ENCODE peak calls at places on chromosomes 16 and 17, in seven cellular contexts. One of them, this sample, is unnamed.

GRCh38 chr17:68771867-68772515 is 170.8 kb upstream of the FAM20A start:
- DNase-seq in suprapubic skin: no peak
- DNase-seq in CD4-positive, CD25-positive, alpha-beta regulatory T cell: no peak
- DNase-seq in adrenal gland: peak; percentile 44
- DNase-seq in CD8-positive, alpha-beta T cell: no peak
- DNase-seq in hepatocyte: peak; percentile 59
- DNase-seq in left lung: no peak
- DNase-seq in this sample: peak; percentile 91

GRCh38 chr17:63911657-63912100 is 621 bp upstream of the CSHL1 start:
- DNase-seq in suprapubic skin: no peak
- DNase-seq in CD4-positive, CD25-positive, alpha-beta regulatory T cell: peak; percentile 54
- DNase-seq in adrenal gland: peak; percentile 63
- DNase-seq in CD8-positive, alpha-beta T cell: peak; percentile 35
- DNase-seq in hepatocyte: peak; percentile 48
- DNase-seq in left lung: no peak
- DNase-seq in this sample: peak; percentile 20

GRCh38 chr16:79381552-79382042 is 218.9 kb downstream of the MAF start:
- DNase-seq in suprapubic skin: no peak
- DNase-seq in CD4-positive, CD25-positive, alpha-beta regulatory T cell: no peak
- DNase-seq in adrenal gland: no peak
- DNase-seq in CD8-positive, alpha-beta T cell: no peak
- DNase-seq in hepatocyte: peak; percentile 49
- DNase-seq in left lung: no peak
- DNase-seq in this sample: peak; percentile 34

GRCh38 chr17:48599373-48599772 is 5.4 kb downstream of the HOXB6 start:
- DNase-seq in suprapubic skin: no peak
- DNase-seq in CD4-positive, CD25-positive, alpha-beta regulatory T cell: no peak
- DNase-seq in adrenal gland: no peak
- DNase-seq in CD8-positive, alpha-beta T cell: no peak
- DNase-seq in hepatocyte: no peak
- DNase-seq in left lung: no peak
- DNase-seq in this sample: no peak

GRCh38 chr17:74116087-74116717 is 87.3 kb upstream of the RPL38 start:
- DNase-seq in suprapubic skin: no peak
- DNase-seq in CD4-positive, CD25-positive, alpha-beta regulatory T cell: no peak
- DNase-seq in adrenal gland: no peak
- DNase-seq in CD8-positive, alpha-beta T cell: no peak
- DNase-seq in hepatocyte: peak; percentile 33
- DNase-seq in left lung: no peak
- DNase-seq in this sample: no peak

GRCh38 chr16:84505249-84506156 is 1.0 kb upstream of the MEAK7 start:
- DNase-seq in suprapubic skin: no peak
- DNase-seq in CD4-positive, CD25-positive, alpha-beta regulatory T cell: no peak
- DNase-seq in adrenal gland: peak; percentile 44
- DNase-seq in CD8-positive, alpha-beta T cell: no peak
- DNase-seq in hepatocyte: no peak
- DNase-seq in left lung: no peak
- DNase-seq in this sample: no peak

GRCh38 chr17:48671697-48672171 is 45.6 kb upstream of the HOXB9 start:
- DNase-seq in suprapubic skin: peak; percentile 90
- DNase-seq in CD4-positive, CD25-positive, alpha-beta regulatory T cell: peak; percentile 60
- DNase-seq in adrenal gland: peak; percentile 89
- DNase-seq in CD8-positive, alpha-beta T cell: peak; percentile 40
- DNase-seq in hepatocyte: peak; percentile 90
- DNase-seq in left lung: peak; percentile 69
- DNase-seq in this sample: peak; percentile 82

GRCh38 chr16:3458852-3459361 is 15.4 kb downstream of the NAA60 start:
- DNase-seq in suprapubic skin: no peak
- DNase-seq in CD4-positive, CD25-positive, alpha-beta regulatory T cell: no peak
- DNase-seq in adrenal gland: no peak
- DNase-seq in CD8-positive, alpha-beta T cell: no peak
- DNase-seq in hepatocyte: peak; percentile 85
- DNase-seq in left lung: no peak
- DNase-seq in this sample: peak; percentile 54

GRCh38 chr17:44878627-44879221 is 20.5 kb downstream of the EFTUD2 start:
- DNase-seq in suprapubic skin: no peak
- DNase-seq in CD4-positive, CD25-positive, alpha-beta regulatory T cell: peak; percentile 26
- DNase-seq in adrenal gland: peak; percentile 52
- DNase-seq in CD8-positive, alpha-beta T cell: no peak
- DNase-seq in hepatocyte: peak; percentile 55
- DNase-seq in left lung: no peak
- DNase-seq in this sample: peak; percentile 60

GRCh38 chr17:52148969-52149351 is 9.6 kb downstream of the CA10 start:
- DNase-seq in suprapubic skin: no peak
- DNase-seq in CD4-positive, CD25-positive, alpha-beta regulatory T cell: no peak
- DNase-seq in adrenal gland: no peak
- DNase-seq in CD8-positive, alpha-beta T cell: no peak
- DNase-seq in hepatocyte: no peak
- DNase-seq in left lung: no peak
- DNase-seq in this sample: peak; percentile 1

GRCh38 chr16:13421726-13422125 is 498.2 kb upstream of the ERCC4 start:
- DNase-seq in suprapubic skin: no peak
- DNase-seq in CD4-positive, CD25-positive, alpha-beta regulatory T cell: no peak
- DNase-seq in adrenal gland: no peak
- DNase-seq in CD8-positive, alpha-beta T cell: no peak
- DNase-seq in hepatocyte: no peak
- DNase-seq in left lung: no peak
- DNase-seq in this sample: no peak

GRCh38 chr16:1082266-1082951 is 9.9 kb downstream of the SSTR5 start:
- DNase-seq in suprapubic skin: no peak
- DNase-seq in CD4-positive, CD25-positive, alpha-beta regulatory T cell: no peak
- DNase-seq in adrenal gland: peak; percentile 48
- DNase-seq in CD8-positive, alpha-beta T cell: no peak
- DNase-seq in hepatocyte: peak; percentile 69
- DNase-seq in left lung: no peak
- DNase-seq in this sample: peak; percentile 49

GRCh38 chr16:87559976-87560375 is 42.3 kb upstream of the JPH3 start:
- DNase-seq in suprapubic skin: no peak
- DNase-seq in CD4-positive, CD25-positive, alpha-beta regulatory T cell: no peak
- DNase-seq in adrenal gland: no peak
- DNase-seq in CD8-positive, alpha-beta T cell: no peak
- DNase-seq in hepatocyte: no peak
- DNase-seq in left lung: no peak
- DNase-seq in this sample: no peak

GRCh38 chr17:75517277-75517865 is 1.0 kb downstream of the TSEN54 start:
- DNase-seq in suprapubic skin: no peak
- DNase-seq in CD4-positive, CD25-positive, alpha-beta regulatory T cell: no peak
- DNase-seq in adrenal gland: peak; percentile 49
- DNase-seq in CD8-positive, alpha-beta T cell: no peak
- DNase-seq in hepatocyte: no peak
- DNase-seq in left lung: peak; percentile 62
- DNase-seq in this sample: no peak

GRCh38 chr16:86355538-86355937 is 154.8 kb upstream of the FOXF1 start:
- DNase-seq in suprapubic skin: no peak
- DNase-seq in CD4-positive, CD25-positive, alpha-beta regulatory T cell: no peak
- DNase-seq in adrenal gland: no peak
- DNase-seq in CD8-positive, alpha-beta T cell: no peak
- DNase-seq in hepatocyte: no peak
- DNase-seq in left lung: no peak
- DNase-seq in this sample: peak; percentile 34

GRCh38 chr17:27862848-27863247 is 30.3 kb downstream of the LYRM9 start:
- DNase-seq in suprapubic skin: no peak
- DNase-seq in CD4-positive, CD25-positive, alpha-beta regulatory T cell: no peak
- DNase-seq in adrenal gland: no peak
- DNase-seq in CD8-positive, alpha-beta T cell: no peak
- DNase-seq in hepatocyte: no peak
- DNase-seq in left lung: no peak
- DNase-seq in this sample: no peak

GRCh38 chr17:6488008-6488539 is 43.8 kb downstream of the PIMREG start:
- DNase-seq in suprapubic skin: no peak
- DNase-seq in CD4-positive, CD25-positive, alpha-beta regulatory T cell: no peak
- DNase-seq in adrenal gland: no peak
- DNase-seq in CD8-positive, alpha-beta T cell: no peak
- DNase-seq in hepatocyte: no peak
- DNase-seq in left lung: no peak
- DNase-seq in this sample: no peak

GRCh38 chr16:69930117-69930776 is 20.9 kb upstream of the CLEC18A start:
- DNase-seq in suprapubic skin: peak; percentile 44
- DNase-seq in CD4-positive, CD25-positive, alpha-beta regulatory T cell: peak; percentile 44
- DNase-seq in adrenal gland: peak; percentile 78
- DNase-seq in CD8-positive, alpha-beta T cell: no peak
- DNase-seq in hepatocyte: peak; percentile 79
- DNase-seq in left lung: no peak
- DNase-seq in this sample: peak; percentile 72

GRCh38 chr17:72222971-72223370 is 102.2 kb downstream of the SOX9 start:
- DNase-seq in suprapubic skin: no peak
- DNase-seq in CD4-positive, CD25-positive, alpha-beta regulatory T cell: no peak
- DNase-seq in adrenal gland: no peak
- DNase-seq in CD8-positive, alpha-beta T cell: no peak
- DNase-seq in hepatocyte: peak; percentile 23
- DNase-seq in left lung: no peak
- DNase-seq in this sample: no peak
- H3K4me3 ChIP-seq in suprapubic skin: no peak overlapping the region
- H3K4me3 ChIP-seq in CD4-positive, CD25-positive, alpha-beta regulatory T cell: no peak overlapping the region
- H3K4me3 ChIP-seq in adrenal gland: no peak overlapping the region
- H3K4me3 ChIP-seq in CD8-positive, alpha-beta T cell: no peak overlapping the region
- H3K4me3 ChIP-seq in hepatocyte: no peak overlapping the region
- H3K4me3 ChIP-seq in left lung: no peak overlapping the region
- H3K4me3 ChIP-seq in this sample: no peak overlapping the region

GRCh38 chr16:89577055-89577759 is 1.6 kb downstream of the CPNE7 start:
- DNase-seq in suprapubic skin: no peak
- DNase-seq in CD4-positive, CD25-positive, alpha-beta regulatory T cell: no peak
- DNase-seq in adrenal gland: no peak
- DNase-seq in CD8-positive, alpha-beta T cell: no peak
- DNase-seq in hepatocyte: no peak
- DNase-seq in left lung: no peak
- DNase-seq in this sample: peak; percentile 36
- H3K4me3 ChIP-seq in suprapubic skin: no peak overlapping the region
- H3K4me3 ChIP-seq in CD4-positive, CD25-positive, alpha-beta regulatory T cell: no peak overlapping the region
- H3K4me3 ChIP-seq in adrenal gland: no peak overlapping the region
- H3K4me3 ChIP-seq in CD8-positive, alpha-beta T cell: no peak overlapping the region
- H3K4me3 ChIP-seq in hepatocyte: no peak overlapping the region
- H3K4me3 ChIP-seq in left lung: no peak overlapping the region
- H3K4me3 ChIP-seq in this sample: peak overlapping the region; percentile 71

GRCh38 chr17:59093145-59093701 is 13.5 kb downstream of the TRIM37 start:
- DNase-seq in suprapubic skin: no peak
- DNase-seq in CD4-positive, CD25-positive, alpha-beta regulatory T cell: no peak
- DNase-seq in adrenal gland: no peak
- DNase-seq in CD8-positive, alpha-beta T cell: no peak
- DNase-seq in hepatocyte: no peak
- DNase-seq in left lung: no peak
- DNase-seq in this sample: no peak
- H3K4me3 ChIP-seq in suprapubic skin: no peak overlapping the region
- H3K4me3 ChIP-seq in CD4-positive, CD25-positive, alpha-beta regulatory T cell: no peak overlapping the region
- H3K4me3 ChIP-seq in adrenal gland: no peak overlapping the region
- H3K4me3 ChIP-seq in CD8-positive, alpha-beta T cell: no peak overlapping the region
- H3K4me3 ChIP-seq in hepatocyte: no peak overlapping the region
- H3K4me3 ChIP-seq in left lung: no peak overlapping the region
- H3K4me3 ChIP-seq in this sample: peak overlapping the region; percentile 1

GRCh38 chr16:12096828-12097522 is 120.4 kb downstream of the SNX29 start:
- DNase-seq in suprapubic skin: no peak
- DNase-seq in CD4-positive, CD25-positive, alpha-beta regulatory T cell: no peak
- DNase-seq in adrenal gland: no peak
- DNase-seq in CD8-positive, alpha-beta T cell: no peak
- DNase-seq in hepatocyte: no peak
- DNase-seq in left lung: no peak
- DNase-seq in this sample: no peak
- H3K4me3 ChIP-seq in suprapubic skin: no peak overlapping the region
- H3K4me3 ChIP-seq in CD4-positive, CD25-positive, alpha-beta regulatory T cell: no peak overlapping the region
- H3K4me3 ChIP-seq in adrenal gland: no peak overlapping the region
- H3K4me3 ChIP-seq in CD8-positive, alpha-beta T cell: no peak overlapping the region
- H3K4me3 ChIP-seq in hepatocyte: no peak overlapping the region
- H3K4me3 ChIP-seq in left lung: no peak overlapping the region
- H3K4me3 ChIP-seq in this sample: no peak overlapping the region

DNA sequence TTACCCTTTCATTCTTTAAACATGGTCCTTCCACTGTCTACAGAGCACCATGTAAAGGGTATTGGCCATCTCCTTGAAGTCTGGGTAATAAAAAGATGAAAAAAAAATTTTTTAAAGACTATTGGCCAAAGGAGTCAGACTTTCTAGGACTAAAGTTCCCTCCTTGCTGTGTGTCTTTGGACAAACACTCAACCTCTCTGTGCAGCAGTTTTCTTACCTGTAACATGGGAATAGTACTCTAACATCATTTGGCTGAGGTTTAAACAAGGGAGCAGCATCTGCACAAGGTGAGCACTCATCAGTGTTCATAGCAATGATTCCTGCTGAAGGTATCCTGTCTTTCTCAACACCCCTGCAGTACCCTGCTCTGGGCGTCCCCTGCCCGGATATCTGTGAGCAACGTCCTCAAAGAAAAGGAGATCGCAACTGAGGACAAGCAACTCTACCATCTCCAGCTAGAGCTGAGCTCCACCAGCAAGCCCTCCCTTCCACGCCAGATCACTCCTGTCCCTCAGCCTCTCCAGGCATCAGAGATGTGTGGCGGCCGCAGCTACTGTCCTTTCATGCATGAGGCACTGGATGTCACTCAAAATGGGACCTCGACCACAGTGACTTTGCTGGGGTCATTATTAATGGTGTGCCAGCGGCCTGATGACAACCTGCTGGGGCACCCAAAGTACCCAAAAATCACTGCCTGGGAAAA is 29.5 kb upstream of the RPH3AL start:
- DNase-seq in suprapubic skin: no peak
- DNase-seq in CD4-positive, CD25-positive, alpha-beta regulatory T cell: no peak
- DNase-seq in adrenal gland: no peak
- DNase-seq in CD8-positive, alpha-beta T cell: no peak
- DNase-seq in hepatocyte: no peak
- DNase-seq in left lung: no peak
- DNase-seq in this sample: no peak
- H3K4me3 ChIP-seq in suprapubic skin: no peak overlapping the region
- H3K4me3 ChIP-seq in CD4-positive, CD25-positive, alpha-beta regulatory T cell: no peak overlapping the region
- H3K4me3 ChIP-seq in adrenal gland: no peak overlapping the region
- H3K4me3 ChIP-seq in CD8-positive, alpha-beta T cell: no peak overlapping the region
- H3K4me3 ChIP-seq in hepatocyte: no peak overlapping the region
- H3K4me3 ChIP-seq in left lung: no peak overlapping the region
- H3K4me3 ChIP-seq in this sample: no peak overlapping the region

DNA sequence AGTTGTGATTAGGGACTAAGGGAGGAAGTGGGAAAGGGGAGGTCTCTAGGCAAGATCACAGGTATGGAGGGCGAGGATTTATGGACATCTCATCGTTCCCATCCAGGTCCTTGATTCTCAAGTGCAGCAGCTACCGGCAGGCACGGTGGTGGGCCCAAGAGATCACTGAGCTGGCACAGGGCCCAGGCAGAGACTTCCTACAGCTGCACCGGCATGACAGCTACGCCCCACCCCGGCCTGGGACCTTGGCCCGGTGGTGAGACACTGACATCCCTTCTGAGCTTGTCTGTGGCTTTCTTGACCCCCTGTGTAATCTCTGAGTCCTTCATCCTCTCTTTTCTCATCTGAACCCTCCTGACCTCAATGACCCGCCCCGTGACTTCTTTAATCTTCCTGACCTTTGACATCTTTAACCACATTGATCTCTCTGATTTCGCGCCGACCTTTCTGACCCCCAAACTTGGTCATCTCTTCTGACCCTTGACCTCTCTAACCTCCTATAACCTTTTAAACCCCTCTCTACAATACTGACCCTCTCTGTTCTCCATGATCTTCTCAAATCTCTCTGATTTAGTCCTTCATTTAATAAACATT is 3.8 kb downstream of the PLD2 start:
- DNase-seq in suprapubic skin: no peak
- DNase-seq in CD4-positive, CD25-positive, alpha-beta regulatory T cell: no peak
- DNase-seq in adrenal gland: no peak
- DNase-seq in CD8-positive, alpha-beta T cell: no peak
- DNase-seq in hepatocyte: no peak
- DNase-seq in left lung: no peak
- DNase-seq in this sample: no peak
- H3K4me3 ChIP-seq in suprapubic skin: no peak overlapping the region
- H3K4me3 ChIP-seq in CD4-positive, CD25-positive, alpha-beta regulatory T cell: no peak overlapping the region
- H3K4me3 ChIP-seq in adrenal gland: no peak overlapping the region
- H3K4me3 ChIP-seq in CD8-positive, alpha-beta T cell: no peak overlapping the region
- H3K4me3 ChIP-seq in hepatocyte: no peak overlapping the region
- H3K4me3 ChIP-seq in left lung: no peak overlapping the region
- H3K4me3 ChIP-seq in this sample: no peak overlapping the region

This sample was measured in choroid plexus epithelial cell.